ENCODE peak calls at places on chromosomes 4 and X, in five cellular contexts. S is neural progenitor cell, F is IMR-90, Z is HCT116, I is GM23248. J is an unnamed sample.

GRCh38 chrX:119826399-119826959 is 26.3 kb downstream of the UPF3B start:
- DNase-seq in S (no peak), F (peak; percentile 39), Z (no peak), I (peak; percentile 63), J (peak; percentile 15)

GRCh38 chr4:3009422-3009821 is 46.1 kb downstream of the GRK4 start:
- DNase-seq in S (peak; percentile 65), F (no peak), Z (peak; percentile 15), I (peak; percentile 68), J (peak; percentile 4)

GRCh38 chr4:10682397-10682796 is 2.2 kb downstream of the CLNK start:
- DNase-seq in S (no peak), F (no peak), Z (no peak), I (no peak), J (no peak)

GRCh38 chr4:177079327-177079726 is 230.3 kb upstream of the NEIL3 start:
- DNase-seq in S (no peak), F (no peak), Z (no peak), I (peak; percentile 14), J (no peak)

GRCh38 chr4:104491396-104491821 is 3.3 kb downstream of the CXXC4 start:
- DNase-seq in S (peak; percentile 85), F (no peak), Z (no peak), I (peak; percentile 28), J (peak; percentile 18)

GRCh38 chrX:22742174-22742573 is 257.6 kb upstream of the DDX53 start:
- DNase-seq in S (no peak), F (peak; percentile 81), Z (no peak), I (peak; percentile 80), J (peak; percentile 64)

GRCh38 chrX:86436116-86436515 is 287.9 kb downstream of the DACH2 start:
- DNase-seq in S (no peak), F (no peak), Z (no peak), I (no peak), J (no peak)

GRCh38 chrX:112043997-112044396 is 38.6 kb downstream of the TRPC5 start:
- DNase-seq in S (peak; percentile 64), F (peak; percentile 15), Z (peak; percentile 12), I (peak; percentile 10), J (no peak)

GRCh38 chr4:87920478-87920877 is 55.0 kb upstream of the SPP1 start:
- DNase-seq in S (no peak), F (no peak), Z (no peak), I (no peak), J (no peak)

GRCh38 chrX:121064579-121064978 is 17.2 kb downstream of the GLUD2 start:
- DNase-seq in S (no peak), F (no peak), Z (no peak), I (no peak), J (no peak)

GRCh38 chrX:70168238-70169188 is 8.8 kb upstream of the DGAT2L6 start:
- DNase-seq in S (peak; percentile 26), F (peak; percentile 77), Z (peak; percentile 3), I (peak; percentile 72), J (peak; percentile 66)

GRCh38 chr4:164252286-164252685 is 501.6 kb upstream of the SMIM31 start:
- DNase-seq in S (peak; percentile 88), F (no peak), Z (no peak), I (peak; percentile 0), J (peak; percentile 24)

GRCh38 chr4:118683513-118683912 is 1.7 kb upstream of the METTL14 start:
- DNase-seq in S (no peak), F (no peak), Z (no peak), I (no peak), J (no peak)

GRCh38 chrX:17656035-17656418 is 81.3 kb upstream of the SCML1 start:
- DNase-seq in S (peak; percentile 36), F (no peak), Z (no peak), I (peak; percentile 17), J (no peak)

GRCh38 chrX:78658851-78659744 is at the start of gene RTL3:
- DNase-seq in S (no peak), F (peak; percentile 78), Z (no peak), I (peak; percentile 83), J (peak; percentile 93)

GRCh38 chr4:176790398-176790797 is 2.3 kb downstream of the VEGFC start:
- DNase-seq in S (no peak), F (no peak), Z (no peak), I (peak; percentile 36), J (no peak)

GRCh38 chrX:74009041-74009440 is 294.9 kb upstream of the ZCCHC13 start:
- DNase-seq in S (no peak), F (peak; percentile 49), Z (no peak), I (peak; percentile 20), J (peak; percentile 6)

GRCh38 chr4:25310825-25311210 is 1.8 kb upstream of the ZCCHC4 start:
- DNase-seq in S (no peak), F (no peak), Z (no peak), I (no peak), J (no peak)

GRCh38 chr4:61541474-61541873 is 341.3 kb downstream of the ADGRL3 start:
- DNase-seq in S (no peak), F (no peak), Z (no peak), I (no peak), J (no peak)

GRCh38 chr4:29073571-29073970 is 1646.6 kb upstream of the PCDH7 start:
- DNase-seq in S (no peak), F (no peak), Z (no peak), I (no peak), J (no peak)

GRCh38 chr4:2936773-2937145 is 26.4 kb downstream of the NOP14 start:
- DNase-seq in S (no peak), F (peak; percentile 58), Z (no peak), I (peak; percentile 93), J (peak; percentile 76)

GRCh38 chr4:8891646-8892555 is 20.3 kb upstream of the HMX1 start:
- DNase-seq in S (peak; percentile 52), F (no peak), Z (no peak), I (no peak), J (no peak)
- H3K4me2 ChIP-seq in S (peak overlapping the region; percentile 76), F (no peak overlapping the region), Z (no peak overlapping the region), I (no peak overlapping the region), J (no peak overlapping the region)

GRCh38 chrX:46180258-46180687 is 364.9 kb downstream of the ZNF674 start:
- DNase-seq in S (peak; percentile 1), F (peak; percentile 47), Z (peak; percentile 85), I (peak; percentile 86), J (peak; percentile 97)
- H3K4me3 ChIP-seq in S (no peak overlapping the region), F (no peak overlapping the region), Z (no peak overlapping the region), I (no peak overlapping the region), J (no peak overlapping the region)

GRCh38 chr4:1512081-1512737 is 106.0 kb upstream of the NKX1-1 start:
- DNase-seq in S (no peak), F (no peak), Z (no peak), I (no peak), J (no peak)
- H3K4me2 ChIP-seq in S (peak overlapping the region; percentile 78), F (no peak overlapping the region), Z (peak overlapping the region; percentile 76), I (no peak overlapping the region), J (no peak overlapping the region)

GRCh38 chrX:28670074-28670473 is 82.8 kb downstream of the IL1RAPL1 start:
- DNase-seq in S (no peak), F (no peak), Z (no peak), I (no peak), J (no peak)

GRCh38 chrX:28668303-28668702 is 81.1 kb downstream of the IL1RAPL1 start:
- DNase-seq in S (no peak), F (no peak), Z (no peak), I (no peak), J (no peak)

GRCh38 chrX:28665778-28666177 is 78.5 kb downstream of the IL1RAPL1 start:
- DNase-seq in S (no peak), F (no peak), Z (no peak), I (no peak), J (no peak)

DNA sequence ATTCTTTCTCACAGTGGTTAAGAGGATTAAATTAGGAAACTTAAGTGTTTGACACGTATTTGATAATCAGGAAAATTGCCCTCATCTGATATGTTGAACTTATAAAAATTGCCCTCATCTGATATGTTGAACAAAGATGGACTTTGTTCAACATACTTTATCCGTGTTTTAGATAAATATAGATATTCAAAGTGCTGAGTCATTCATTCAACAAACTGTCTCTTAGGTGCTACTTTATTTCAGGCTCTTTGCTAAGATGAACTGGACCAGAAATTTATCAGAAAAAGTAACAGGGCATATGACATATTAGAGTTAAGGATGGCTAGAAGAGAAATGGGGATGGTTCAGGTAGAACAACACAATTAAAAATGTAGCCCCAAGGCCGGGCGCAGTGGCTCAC is 81.7 kb downstream of the IL1RAPL1 start:
- DNase-seq in S (no peak), F (peak; percentile 4), Z (no peak), I (no peak), J (no peak)
- H3K4me3 ChIP-seq in S (no peak overlapping the region), F (no peak overlapping the region), Z (no peak overlapping the region), I (no peak overlapping the region), J (no peak overlapping the region)

GRCh38 chr4:94640151-94640550 is 117.6 kb upstream of the BMPR1B start:
- DNase-seq in S (no peak), F (no peak), Z (no peak), I (no peak), J (no peak)

GRCh38 chr4:94642561-94642866 is 115.2 kb upstream of the BMPR1B start:
- DNase-seq in S (no peak), F (peak; percentile 5), Z (peak; percentile 31), I (peak; percentile 41), J (peak; percentile 62)

GRCh38 chr4:94639298-94639697 is 118.5 kb upstream of the BMPR1B start:
- DNase-seq in S (no peak), F (no peak), Z (no peak), I (no peak), J (no peak)

GRCh38 chr4:94636004-94636403 is 121.8 kb upstream of the BMPR1B start:
- DNase-seq in S (no peak), F (peak; percentile 36), Z (no peak), I (peak; percentile 62), J (peak; percentile 65)

DNA sequence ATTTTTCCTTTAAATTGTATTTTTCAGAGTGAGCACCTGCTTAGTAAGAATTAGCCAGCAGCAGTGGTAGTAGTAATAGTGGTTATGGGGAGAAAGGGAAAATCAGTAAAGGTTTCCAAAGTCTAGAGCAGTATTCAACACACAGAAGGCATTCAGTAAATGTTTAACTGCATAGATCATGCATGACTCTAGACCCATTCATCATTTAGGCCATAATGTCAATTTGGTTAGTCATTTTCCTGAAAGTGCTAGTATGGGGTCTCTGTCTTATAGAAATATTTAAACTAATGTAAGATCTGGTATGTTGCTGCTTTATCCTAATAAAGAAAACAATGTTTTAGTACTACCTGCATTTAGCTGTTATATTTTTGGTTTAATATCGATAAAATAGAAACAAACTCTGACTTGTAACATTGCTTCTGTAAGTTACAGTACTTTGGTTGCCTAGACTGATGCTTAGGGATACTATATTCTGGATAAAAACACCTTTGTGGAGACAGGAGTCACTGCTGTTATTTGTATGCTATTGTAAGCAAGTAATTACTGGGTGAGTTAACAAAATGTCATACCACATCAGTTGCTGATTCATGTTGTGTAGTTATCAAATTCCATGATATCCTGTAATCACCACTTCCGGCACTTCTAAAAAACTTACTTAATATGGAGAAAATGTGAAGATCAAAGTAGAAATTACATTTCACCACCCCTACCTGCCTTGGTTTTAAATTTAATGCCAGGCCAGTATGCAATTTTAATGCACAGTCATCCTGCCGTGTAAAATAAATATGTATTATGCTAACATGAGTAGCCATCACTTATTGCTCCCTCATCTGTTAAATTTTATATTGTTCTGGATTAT is 115.8 kb upstream of the BMPR1B start:
- DNase-seq in S (no peak), F (peak; percentile 78), Z (peak; percentile 64), I (peak; percentile 76), J (peak; percentile 84)
- H3K4me2 ChIP-seq in S (no peak overlapping the region), F (no peak overlapping the region), Z (peak overlapping the region; percentile 44), I (peak overlapping the region; percentile 59), J (peak overlapping the region; percentile 55)

DNA sequence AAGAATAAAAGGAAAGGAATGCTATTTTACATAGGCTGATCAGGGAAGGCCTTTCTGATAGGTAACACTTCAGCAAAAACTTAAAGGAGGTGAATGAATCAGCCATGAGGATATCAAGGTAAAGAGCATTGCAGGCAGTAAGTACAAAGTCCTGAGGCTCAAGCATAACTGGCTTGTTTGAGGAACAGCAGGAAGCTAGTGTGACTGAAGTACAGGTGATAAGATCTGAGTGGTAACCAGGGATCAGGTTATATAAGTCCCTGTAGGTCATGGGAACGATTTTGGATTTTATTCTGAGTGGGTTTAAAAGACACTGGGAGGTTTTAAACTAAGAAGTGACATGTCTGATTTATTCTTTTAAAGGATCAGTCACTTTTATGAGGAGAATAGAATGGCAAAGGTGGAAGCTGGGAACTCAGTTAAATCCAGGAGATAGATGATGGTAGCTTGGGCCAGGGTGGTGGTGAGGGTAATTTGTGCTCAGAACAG is 47.1 kb upstream of the THOC2 start:
- DNase-seq in S (no peak), F (no peak), Z (no peak), I (no peak), J (no peak)
- H3K4me3 ChIP-seq in S (no peak overlapping the region), F (no peak overlapping the region), Z (no peak overlapping the region), I (no peak overlapping the region), J (no peak overlapping the region)

J was measured in astrocyte.